ENCODE peak calls at places on chromosomes 13 and 19, in eight cellular contexts. One of them, this sample, is unnamed.

GRCh38 chr19:55581828-55582223 is 1.2 kb upstream of the ZNF579 start:
- DNase-seq in A549: peak; percentile 67
- DNase-seq in aorta: no peak
- DNase-seq in Right ventricle myocardium superior: no peak
- DNase-seq in testis: no peak
- DNase-seq in H4: no peak
- DNase-seq in T follicular helper cell: no peak
- DNase-seq in H54: no peak
- DNase-seq in this sample: no peak

GRCh38 chr19:49889687-49890348 is 6.9 kb downstream of the IL4I1 start:
- DNase-seq in testis: peak; percentile 79
- DNase-seq in A549: peak; percentile 61
- DNase-seq in H54: no peak
- DNase-seq in aorta: peak; percentile 83
- DNase-seq in Right ventricle myocardium superior: peak; percentile 88
- DNase-seq in T follicular helper cell: peak; percentile 63
- DNase-seq in H4: no peak
- DNase-seq in this sample: peak; percentile 79

GRCh38 chr19:53657330-53657729 is 25.5 kb downstream of the DPRX start:
- DNase-seq in testis: no peak
- DNase-seq in T follicular helper cell: no peak
- DNase-seq in H54: no peak
- DNase-seq in H4: no peak
- DNase-seq in Right ventricle myocardium superior: no peak
- DNase-seq in aorta: no peak
- DNase-seq in A549: no peak
- DNase-seq in this sample: no peak

GRCh38 chr19:28990522-28990921 is 222.4 kb downstream of the UQCRFS1 start:
- DNase-seq in T follicular helper cell: no peak
- DNase-seq in A549: no peak
- DNase-seq in H54: no peak
- DNase-seq in Right ventricle myocardium superior: no peak
- DNase-seq in aorta: no peak
- DNase-seq in H4: no peak
- DNase-seq in testis: peak; percentile 18
- DNase-seq in this sample: no peak

GRCh38 chr19:10408511-10409291 is 5.4 kb upstream of the CDC37 start:
- DNase-seq in Right ventricle myocardium superior: peak; percentile 74
- DNase-seq in A549: no peak
- DNase-seq in T follicular helper cell: no peak
- DNase-seq in testis: peak; percentile 59
- DNase-seq in H54: no peak
- DNase-seq in aorta: peak; percentile 87
- DNase-seq in H4: no peak
- DNase-seq in this sample: peak; percentile 60

GRCh38 chr13:44243198-44243852 is 130.3 kb upstream of the SERP2 start:
- DNase-seq in H54: no peak
- DNase-seq in Right ventricle myocardium superior: peak; percentile 49
- DNase-seq in testis: no peak
- DNase-seq in aorta: no peak
- DNase-seq in T follicular helper cell: no peak
- DNase-seq in A549: no peak
- DNase-seq in H4: peak; percentile 69
- DNase-seq in this sample: no peak

GRCh38 chr13:53138369-53139036 is 109.9 kb downstream of the OLFM4 start:
- DNase-seq in testis: peak; percentile 38
- DNase-seq in A549: no peak
- DNase-seq in H54: no peak
- DNase-seq in aorta: peak; percentile 53
- DNase-seq in T follicular helper cell: no peak
- DNase-seq in Right ventricle myocardium superior: peak; percentile 72
- DNase-seq in H4: peak; percentile 6
- DNase-seq in this sample: no peak

GRCh38 chr13:101649490-101650126 is 197.1 kb downstream of the ITGBL1 start:
- DNase-seq in testis: no peak
- DNase-seq in aorta: no peak
- DNase-seq in H54: peak; percentile 27
- DNase-seq in Right ventricle myocardium superior: no peak
- DNase-seq in T follicular helper cell: no peak
- DNase-seq in H4: no peak
- DNase-seq in A549: peak; percentile 30
- DNase-seq in this sample: no peak

GRCh38 chr13:59464926-59465325 is 698.8 kb downstream of the DIAPH3 start:
- DNase-seq in aorta: no peak
- DNase-seq in H4: no peak
- DNase-seq in T follicular helper cell: no peak
- DNase-seq in testis: no peak
- DNase-seq in H54: no peak
- DNase-seq in Right ventricle myocardium superior: no peak
- DNase-seq in A549: no peak
- DNase-seq in this sample: no peak

GRCh38 chr19:39355253-39355652 is 13.0 kb downstream of the SAMD4B start:
- DNase-seq in A549: no peak
- DNase-seq in H4: no peak
- DNase-seq in aorta: no peak
- DNase-seq in testis: no peak
- DNase-seq in Right ventricle myocardium superior: no peak
- DNase-seq in H54: no peak
- DNase-seq in T follicular helper cell: no peak
- DNase-seq in this sample: no peak

GRCh38 chr13:29605860-29606526 is 10.5 kb upstream of the SLC7A1 start:
- DNase-seq in H4: no peak
- DNase-seq in A549: no peak
- DNase-seq in Right ventricle myocardium superior: no peak
- DNase-seq in T follicular helper cell: no peak
- DNase-seq in H54: no peak
- DNase-seq in aorta: no peak
- DNase-seq in testis: peak; percentile 78
- DNase-seq in this sample: no peak

GRCh38 chr13:107203146-107203847 is 635.4 kb upstream of the ARGLU1 start:
- DNase-seq in H4: peak; percentile 16
- DNase-seq in A549: peak; percentile 5
- DNase-seq in testis: peak; percentile 27
- DNase-seq in Right ventricle myocardium superior: no peak
- DNase-seq in T follicular helper cell: no peak
- DNase-seq in aorta: no peak
- DNase-seq in H54: peak; percentile 46
- DNase-seq in this sample: no peak

GRCh38 chr13:84192125-84192524 is 309.9 kb upstream of the SLITRK1 start:
- DNase-seq in A549: no peak
- DNase-seq in H4: peak; percentile 48
- DNase-seq in testis: no peak
- DNase-seq in T follicular helper cell: no peak
- DNase-seq in aorta: no peak
- DNase-seq in H54: peak; percentile 6
- DNase-seq in Right ventricle myocardium superior: no peak
- DNase-seq in this sample: no peak

GRCh38 chr19:49364083-49364687 is 508 bp downstream of the DKKL1 start:
- DNase-seq in H54: no peak
- DNase-seq in A549: no peak
- DNase-seq in T follicular helper cell: no peak
- DNase-seq in H4: no peak
- DNase-seq in testis: no peak
- DNase-seq in aorta: no peak
- DNase-seq in Right ventricle myocardium superior: peak; percentile 51
- DNase-seq in this sample: no peak

GRCh38 chr13:113117335-113117872 is 5.2 kb upstream of the F10 start:
- DNase-seq in H4: no peak
- DNase-seq in H54: no peak
- DNase-seq in A549: no peak
- DNase-seq in aorta: no peak
- DNase-seq in Right ventricle myocardium superior: no peak
- DNase-seq in T follicular helper cell: no peak
- DNase-seq in testis: no peak
- DNase-seq in this sample: no peak

GRCh38 chr19:51694318-51695085 is 1.4 kb downstream of the SPACA6 start:
- DNase-seq in A549: no peak
- DNase-seq in T follicular helper cell: no peak
- DNase-seq in testis: no peak
- DNase-seq in Right ventricle myocardium superior: no peak
- DNase-seq in H4: no peak
- DNase-seq in aorta: no peak
- DNase-seq in H54: no peak
- DNase-seq in this sample: no peak

GRCh38 chr19:2732157-2732725 is 7.6 kb downstream of the SLC39A3 start:
- DNase-seq in H4: no peak
- DNase-seq in H54: no peak
- DNase-seq in T follicular helper cell: no peak
- DNase-seq in Right ventricle myocardium superior: no peak
- DNase-seq in testis: no peak
- DNase-seq in aorta: no peak
- DNase-seq in A549: no peak
- DNase-seq in this sample: no peak